ENCODE peak calls at places on chromosome 19, in five cellular contexts. One of them, this sample, is unnamed.

GRCh38 chr19:47155141-47155540 is 24.5 kb downstream of the SAE1 start:
- DNase-seq in mucosa of descending colon: no peak
- DNase-seq in choroid plexus epithelial cell: no peak
- DNase-seq in right cardiac atrium: peak; percentile 43
- DNase-seq in CD8-positive, alpha-beta T cell: no peak
- DNase-seq in this sample: no peak

GRCh38 chr19:46372901-46373572 is 26.1 kb downstream of the PPP5C start:
- DNase-seq in CD8-positive, alpha-beta T cell: no peak
- DNase-seq in choroid plexus epithelial cell: peak; percentile 46
- DNase-seq in right cardiac atrium: no peak
- DNase-seq in mucosa of descending colon: no peak
- DNase-seq in this sample: no peak

GRCh38 chr19:43313711-43314495 is 39.6 kb upstream of the CD177 start:
- DNase-seq in choroid plexus epithelial cell: no peak
- DNase-seq in mucosa of descending colon: no peak
- DNase-seq in right cardiac atrium: no peak
- DNase-seq in CD8-positive, alpha-beta T cell: no peak
- DNase-seq in this sample: no peak

GRCh38 chr19:45472557-45473365 is 5.0 kb downstream of the FOSB start:
- DNase-seq in CD8-positive, alpha-beta T cell: no peak
- DNase-seq in mucosa of descending colon: no peak
- DNase-seq in choroid plexus epithelial cell: no peak
- DNase-seq in right cardiac atrium: no peak
- DNase-seq in this sample: no peak

GRCh38 chr19:35491838-35492360 is 1.6 kb upstream of the KRTDAP start:
- DNase-seq in CD8-positive, alpha-beta T cell: no peak
- DNase-seq in right cardiac atrium: no peak
- DNase-seq in mucosa of descending colon: no peak
- DNase-seq in choroid plexus epithelial cell: no peak
- DNase-seq in this sample: no peak

GRCh38 chr19:3512562-3512961 is 6.5 kb downstream of the FZR1 start:
- DNase-seq in CD8-positive, alpha-beta T cell: no peak
- DNase-seq in choroid plexus epithelial cell: no peak
- DNase-seq in right cardiac atrium: no peak
- DNase-seq in mucosa of descending colon: no peak
- DNase-seq in this sample: no peak

GRCh38 chr19:51771369-51771768 is 10.4 kb downstream of the FPR2 start:
- DNase-seq in choroid plexus epithelial cell: peak; percentile 61
- DNase-seq in mucosa of descending colon: no peak
- DNase-seq in right cardiac atrium: no peak
- DNase-seq in CD8-positive, alpha-beta T cell: no peak
- DNase-seq in this sample: no peak

GRCh38 chr19:27741236-27741635 is 1471.7 kb downstream of the UQCRFS1 start:
- DNase-seq in CD8-positive, alpha-beta T cell: no peak
- DNase-seq in mucosa of descending colon: no peak
- DNase-seq in choroid plexus epithelial cell: no peak
- DNase-seq in right cardiac atrium: no peak
- DNase-seq in this sample: no peak

GRCh38 chr19:47156861-47157454 is 26.3 kb downstream of the SAE1 start:
- DNase-seq in choroid plexus epithelial cell: peak; percentile 24
- DNase-seq in right cardiac atrium: no peak
- DNase-seq in CD8-positive, alpha-beta T cell: peak; percentile 26
- DNase-seq in mucosa of descending colon: no peak
- DNase-seq in this sample: peak; percentile 87

GRCh38 chr19:8849232-8849631 is 17.1 kb downstream of the MBD3L1 start:
- DNase-seq in CD8-positive, alpha-beta T cell: no peak
- DNase-seq in mucosa of descending colon: no peak
- DNase-seq in right cardiac atrium: no peak
- DNase-seq in choroid plexus epithelial cell: no peak
- DNase-seq in this sample: no peak

GRCh38 chr19:18941628-18942354 is 774 bp upstream of the HOMER3 start:
- DNase-seq in right cardiac atrium: no peak
- DNase-seq in CD8-positive, alpha-beta T cell: no peak
- DNase-seq in choroid plexus epithelial cell: peak; percentile 17
- DNase-seq in mucosa of descending colon: no peak
- DNase-seq in this sample: no peak

GRCh38 chr19:49862411-49863253 is 4.7 kb downstream of the PNKP start:
- DNase-seq in CD8-positive, alpha-beta T cell: no peak
- DNase-seq in right cardiac atrium: peak; percentile 27
- DNase-seq in choroid plexus epithelial cell: no peak
- DNase-seq in mucosa of descending colon: peak; percentile 43
- DNase-seq in this sample: no peak

GRCh38 chr19:30733826-30734550 is 361.8 kb downstream of the ZNF536 start:
- DNase-seq in CD8-positive, alpha-beta T cell: no peak
- DNase-seq in right cardiac atrium: no peak
- DNase-seq in choroid plexus epithelial cell: no peak
- DNase-seq in mucosa of descending colon: no peak
- DNase-seq in this sample: no peak

GRCh38 chr19:43470288-43470687 is 4.9 kb upstream of the LYPD3 start:
- DNase-seq in mucosa of descending colon: no peak
- DNase-seq in right cardiac atrium: no peak
- DNase-seq in choroid plexus epithelial cell: peak; percentile 41
- DNase-seq in CD8-positive, alpha-beta T cell: peak; percentile 58
- DNase-seq in this sample: no peak

GRCh38 chr19:291561-292280 is 518 bp upstream of the PLPP2 start:
- DNase-seq in right cardiac atrium: no peak
- DNase-seq in CD8-positive, alpha-beta T cell: no peak
- DNase-seq in choroid plexus epithelial cell: no peak
- DNase-seq in mucosa of descending colon: peak; percentile 76
- DNase-seq in this sample: no peak

GRCh38 chr19:50932018-50932689 is 20.7 kb downstream of the KLK5 start:
- DNase-seq in right cardiac atrium: no peak
- DNase-seq in mucosa of descending colon: no peak
- DNase-seq in choroid plexus epithelial cell: no peak
- DNase-seq in CD8-positive, alpha-beta T cell: no peak
- DNase-seq in this sample: no peak

GRCh38 chr19:40323705-40324104 is 24.5 kb downstream of the C19orf47 start:
- DNase-seq in choroid plexus epithelial cell: no peak
- DNase-seq in CD8-positive, alpha-beta T cell: no peak
- DNase-seq in right cardiac atrium: no peak
- DNase-seq in mucosa of descending colon: no peak
- DNase-seq in this sample: no peak

GRCh38 chr19:52566588-52566987 is 3.5 kb upstream of the ZNF701 start:
- DNase-seq in right cardiac atrium: no peak
- DNase-seq in CD8-positive, alpha-beta T cell: no peak
- DNase-seq in choroid plexus epithelial cell: peak; percentile 71
- DNase-seq in mucosa of descending colon: no peak
- DNase-seq in this sample: no peak

GRCh38 chr19:35978832-35979365 is 16.1 kb upstream of the SDHAF1 start:
- DNase-seq in CD8-positive, alpha-beta T cell: no peak
- DNase-seq in choroid plexus epithelial cell: no peak
- DNase-seq in right cardiac atrium: no peak
- DNase-seq in mucosa of descending colon: no peak
- DNase-seq in this sample: no peak

GRCh38 chr19:20503536-20503935 is 62.0 kb downstream of the ZNF737 start:
- DNase-seq in right cardiac atrium: no peak
- DNase-seq in mucosa of descending colon: no peak
- DNase-seq in CD8-positive, alpha-beta T cell: no peak
- DNase-seq in choroid plexus epithelial cell: peak; percentile 3
- DNase-seq in this sample: no peak

GRCh38 chr19:14168259-14168972 is 32.0 kb upstream of the ASF1B start:
- DNase-seq in choroid plexus epithelial cell: no peak
- DNase-seq in right cardiac atrium: no peak
- DNase-seq in mucosa of descending colon: no peak
- DNase-seq in CD8-positive, alpha-beta T cell: no peak
- DNase-seq in this sample: no peak

GRCh38 chr19:35988824-35989223 is 6.2 kb upstream of the SDHAF1 start:
- DNase-seq in CD8-positive, alpha-beta T cell: no peak
- DNase-seq in choroid plexus epithelial cell: no peak
- DNase-seq in mucosa of descending colon: no peak
- DNase-seq in right cardiac atrium: no peak
- DNase-seq in this sample: no peak

GRCh38 chr19:54430306-54431254 is 15.3 kb downstream of the TTYH1 start:
- DNase-seq in right cardiac atrium: peak; percentile 47
- DNase-seq in CD8-positive, alpha-beta T cell: peak; percentile 44
- DNase-seq in choroid plexus epithelial cell: peak; percentile 52
- DNase-seq in mucosa of descending colon: peak; percentile 71
- DNase-seq in this sample: peak; percentile 20

GRCh38 chr19:6047741-6048231 is 62.5 kb downstream of the RFX2 start:
- DNase-seq in mucosa of descending colon: no peak
- DNase-seq in CD8-positive, alpha-beta T cell: peak; percentile 8
- DNase-seq in choroid plexus epithelial cell: peak; percentile 63
- DNase-seq in right cardiac atrium: no peak
- DNase-seq in this sample: peak; percentile 14

GRCh38 chr19:43651758-43652545 is 12.3 kb upstream of the CADM4 start:
- DNase-seq in right cardiac atrium: peak; percentile 42
- DNase-seq in choroid plexus epithelial cell: peak; percentile 84
- DNase-seq in mucosa of descending colon: peak; percentile 76
- DNase-seq in CD8-positive, alpha-beta T cell: peak; percentile 33
- DNase-seq in this sample: no peak

GRCh38 chr19:50820086-50820485 is 3.5 kb downstream of the KLK1 start:
- DNase-seq in right cardiac atrium: no peak
- DNase-seq in choroid plexus epithelial cell: no peak
- DNase-seq in mucosa of descending colon: peak; percentile 66
- DNase-seq in CD8-positive, alpha-beta T cell: no peak
- DNase-seq in this sample: no peak

GRCh38 chr19:4391701-4392543 is 8.4 kb downstream of the SH3GL1 start:
- DNase-seq in mucosa of descending colon: no peak
- DNase-seq in CD8-positive, alpha-beta T cell: no peak
- DNase-seq in right cardiac atrium: peak; percentile 69
- DNase-seq in choroid plexus epithelial cell: peak; percentile 76
- DNase-seq in this sample: no peak

GRCh38 chr19:19445911-19446361 is 40.5 kb downstream of the GATAD2A start:
- DNase-seq in right cardiac atrium: no peak
- DNase-seq in CD8-positive, alpha-beta T cell: no peak
- DNase-seq in choroid plexus epithelial cell: no peak
- DNase-seq in mucosa of descending colon: peak; percentile 13
- DNase-seq in this sample: no peak

GRCh38 chr19:13974073-13974472 is 21.8 kb downstream of the DCAF15 start:
- DNase-seq in mucosa of descending colon: no peak
- DNase-seq in choroid plexus epithelial cell: peak; percentile 43
- DNase-seq in CD8-positive, alpha-beta T cell: peak; percentile 52
- DNase-seq in right cardiac atrium: no peak
- DNase-seq in this sample: peak; percentile 66

GRCh38 chr19:15871570-15871969 is 26.3 kb downstream of the CYP4F2 start:
- DNase-seq in choroid plexus epithelial cell: no peak
- DNase-seq in right cardiac atrium: no peak
- DNase-seq in CD8-positive, alpha-beta T cell: no peak
- DNase-seq in mucosa of descending colon: no peak
- DNase-seq in this sample: peak; percentile 84

GRCh38 chr19:7468840-7469239 is 20.0 kb downstream of the PEX11G start:
- DNase-seq in choroid plexus epithelial cell: no peak
- DNase-seq in CD8-positive, alpha-beta T cell: no peak
- DNase-seq in right cardiac atrium: no peak
- DNase-seq in mucosa of descending colon: no peak
- DNase-seq in this sample: no peak

GRCh38 chr19:38049105-38049649 is 142.2 kb downstream of the SIPA1L3 start:
- DNase-seq in right cardiac atrium: no peak
- DNase-seq in CD8-positive, alpha-beta T cell: peak; percentile 51
- DNase-seq in mucosa of descending colon: no peak
- DNase-seq in choroid plexus epithelial cell: peak; percentile 54
- DNase-seq in this sample: peak; percentile 83

GRCh38 chr19:17156296-17156946 is 58.7 kb upstream of the USE1 start:
- DNase-seq in mucosa of descending colon: no peak
- DNase-seq in choroid plexus epithelial cell: no peak
- DNase-seq in CD8-positive, alpha-beta T cell: no peak
- DNase-seq in right cardiac atrium: no peak
- DNase-seq in this sample: no peak

GRCh38 chr19:35845215-35846037 is 6.9 kb downstream of the NPHS1 start:
- DNase-seq in choroid plexus epithelial cell: no peak
- DNase-seq in CD8-positive, alpha-beta T cell: no peak
- DNase-seq in right cardiac atrium: no peak
- DNase-seq in mucosa of descending colon: peak; percentile 72
- DNase-seq in this sample: no peak

GRCh38 chr19:9956956-9957355 is 20.6 kb upstream of the OLFM2 start:
- DNase-seq in right cardiac atrium: no peak
- DNase-seq in choroid plexus epithelial cell: no peak
- DNase-seq in CD8-positive, alpha-beta T cell: no peak
- DNase-seq in mucosa of descending colon: no peak
- DNase-seq in this sample: no peak

GRCh38 chr19:11581740-11582139 is 4.3 kb upstream of the ACP5 start:
- DNase-seq in choroid plexus epithelial cell: peak; percentile 68
- DNase-seq in right cardiac atrium: no peak
- DNase-seq in mucosa of descending colon: no peak
- DNase-seq in CD8-positive, alpha-beta T cell: peak; percentile 28
- DNase-seq in this sample: peak; percentile 47
- H3K4me3 ChIP-seq in choroid plexus epithelial cell: no peak overlapping the region
- H3K4me3 ChIP-seq in right cardiac atrium: no peak overlapping the region
- H3K4me3 ChIP-seq in mucosa of descending colon: no peak overlapping the region
- H3K4me3 ChIP-seq in CD8-positive, alpha-beta T cell: no peak overlapping the region
- H3K4me3 ChIP-seq in this sample: no peak overlapping the region

GRCh38 chr19:34034318-34034846 is 137.9 kb upstream of the LSM14A start:
- DNase-seq in choroid plexus epithelial cell: no peak
- DNase-seq in CD8-positive, alpha-beta T cell: no peak
- DNase-seq in right cardiac atrium: no peak
- DNase-seq in mucosa of descending colon: no peak
- DNase-seq in this sample: no peak
- H3K4me3 ChIP-seq in choroid plexus epithelial cell: no peak overlapping the region
- H3K4me3 ChIP-seq in CD8-positive, alpha-beta T cell: no peak overlapping the region
- H3K4me3 ChIP-seq in right cardiac atrium: no peak overlapping the region
- H3K4me3 ChIP-seq in mucosa of descending colon: no peak overlapping the region
- H3K4me3 ChIP-seq in this sample: no peak overlapping the region

DNA sequence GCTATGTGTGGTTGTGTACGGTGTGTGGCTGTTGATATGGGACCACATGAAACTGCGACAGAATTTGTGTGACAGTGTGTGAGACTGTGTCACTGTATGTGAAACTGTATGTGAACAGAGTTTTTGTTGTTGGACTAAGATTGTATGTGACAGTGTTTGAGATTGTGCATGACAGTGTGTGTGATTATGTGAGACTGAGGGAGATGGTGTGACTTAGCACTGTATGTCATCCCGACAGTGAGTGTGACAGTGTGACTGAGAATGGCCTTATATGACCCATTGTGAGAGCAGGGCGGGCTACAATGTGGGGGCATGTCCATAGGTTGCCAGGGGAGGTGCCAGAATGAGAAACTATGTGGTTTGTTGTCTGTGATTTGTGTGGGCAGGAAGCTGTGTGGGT is 930 bp downstream of the ZNF583 start:
- DNase-seq in CD8-positive, alpha-beta T cell: no peak
- DNase-seq in choroid plexus epithelial cell: no peak
- DNase-seq in mucosa of descending colon: no peak
- DNase-seq in right cardiac atrium: no peak
- DNase-seq in this sample: peak; percentile 21
- H3K4me3 ChIP-seq in CD8-positive, alpha-beta T cell: peak overlapping the region; percentile 80
- H3K4me3 ChIP-seq in choroid plexus epithelial cell: peak overlapping the region; percentile 87
- H3K4me3 ChIP-seq in mucosa of descending colon: no peak overlapping the region
- H3K4me3 ChIP-seq in right cardiac atrium: no peak overlapping the region
- H3K4me3 ChIP-seq in this sample: peak overlapping the region; percentile 87

DNA sequence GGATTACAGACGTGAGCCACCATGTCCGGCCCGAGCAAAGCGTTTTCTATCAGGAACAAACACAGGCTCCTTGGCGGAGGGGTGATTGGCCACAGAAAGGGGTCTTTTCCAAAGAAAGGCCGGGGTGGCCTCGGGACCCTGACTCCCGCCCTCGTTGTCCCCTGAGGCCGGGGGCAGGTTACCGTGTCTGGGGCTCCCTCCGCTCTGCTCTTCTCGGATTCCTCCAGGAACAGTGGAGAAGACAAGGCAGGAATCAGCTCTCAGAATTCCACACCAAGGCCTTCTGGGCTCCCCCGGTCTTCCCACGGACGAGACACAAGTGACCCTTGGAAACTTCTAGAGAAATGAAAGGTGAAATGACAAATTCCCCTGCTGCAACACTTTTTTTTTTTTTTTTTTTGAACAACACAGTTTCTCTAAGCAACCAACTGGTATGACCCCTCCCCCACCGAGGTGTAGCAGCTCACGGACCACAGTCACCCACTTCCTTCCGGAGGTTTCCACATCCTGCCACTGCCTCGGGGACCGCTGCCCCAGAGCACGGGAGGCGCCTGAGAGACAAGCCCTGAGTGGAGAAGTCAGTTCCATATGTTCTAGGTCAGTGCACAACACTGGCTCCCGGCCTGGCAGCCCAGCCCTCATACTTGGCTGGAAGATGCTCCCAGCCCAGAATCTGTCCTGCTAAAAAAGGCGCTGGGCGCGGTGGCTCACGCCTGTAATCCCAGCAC is 11.0 kb downstream of the MOB3A start:
- DNase-seq in choroid plexus epithelial cell: peak; percentile 38
- DNase-seq in CD8-positive, alpha-beta T cell: peak; percentile 95
- DNase-seq in mucosa of descending colon: peak; percentile 74
- DNase-seq in right cardiac atrium: peak; percentile 65
- DNase-seq in this sample: peak; percentile 99
- H3K4me3 ChIP-seq in choroid plexus epithelial cell: no peak overlapping the region
- H3K4me3 ChIP-seq in CD8-positive, alpha-beta T cell: peak overlapping the region; percentile 82
- H3K4me3 ChIP-seq in mucosa of descending colon: no peak overlapping the region
- H3K4me3 ChIP-seq in right cardiac atrium: no peak overlapping the region
- H3K4me3 ChIP-seq in this sample: peak overlapping the region; percentile 72